ENCODE peak calls at places on chromosomes 11 and 22, in six cellular contexts. One of them, this sample, is unnamed.
A peak's percentile ranks its signal among the peaks of the same experiment; 100 is the strongest.

GRCh38 chr11:134230339-134230738 is 5.9 kb downstream of the VPS26B start:
- DNase-seq in neuronal stem cell: no peak
- DNase-seq in OCI-LY7: peak; percentile 19
- DNase-seq in cortex of kidney: no peak
- DNase-seq in A172: no peak
- DNase-seq in non-pigmented ciliary epithelial cell: no peak
- DNase-seq in this sample: no peak

GRCh38 chr11:8168485-8169257 is at the start of gene RIC3:
- DNase-seq in neuronal stem cell: peak; percentile 18
- DNase-seq in OCI-LY7: no peak
- DNase-seq in cortex of kidney: no peak
- DNase-seq in A172: no peak
- DNase-seq in non-pigmented ciliary epithelial cell: no peak
- DNase-seq in this sample: peak; percentile 88

GRCh38 chr22:18044548-18045271 is 20.3 kb upstream of the MICAL3 start:
- DNase-seq in neuronal stem cell: no peak
- DNase-seq in OCI-LY7: no peak
- DNase-seq in cortex of kidney: no peak
- DNase-seq in A172: no peak
- DNase-seq in non-pigmented ciliary epithelial cell: no peak
- DNase-seq in this sample: no peak

GRCh38 chr11:65611028-65611757 is 2.8 kb downstream of the MAP3K11 start:
- DNase-seq in neuronal stem cell: no peak
- DNase-seq in OCI-LY7: no peak
- DNase-seq in cortex of kidney: no peak
- DNase-seq in A172: no peak
- DNase-seq in non-pigmented ciliary epithelial cell: no peak
- DNase-seq in this sample: no peak

GRCh38 chr11:35590412-35590811 is 27.8 kb upstream of the FJX1 start:
- DNase-seq in neuronal stem cell: no peak
- DNase-seq in OCI-LY7: no peak
- DNase-seq in cortex of kidney: no peak
- DNase-seq in A172: peak; percentile 67
- DNase-seq in non-pigmented ciliary epithelial cell: no peak
- DNase-seq in this sample: no peak

GRCh38 chr22:33589297-33589696 is 331.0 kb downstream of the LARGE1 start:
- DNase-seq in neuronal stem cell: no peak
- DNase-seq in OCI-LY7: no peak
- DNase-seq in cortex of kidney: no peak
- DNase-seq in A172: no peak
- DNase-seq in non-pigmented ciliary epithelial cell: no peak
- DNase-seq in this sample: no peak

GRCh38 chr11:83784419-83784818 is 498.3 kb upstream of the CCDC90B start:
- DNase-seq in neuronal stem cell: no peak
- DNase-seq in OCI-LY7: no peak
- DNase-seq in cortex of kidney: no peak
- DNase-seq in A172: no peak
- DNase-seq in non-pigmented ciliary epithelial cell: no peak
- DNase-seq in this sample: no peak

GRCh38 chr11:3796796-3797328 is 492 bp downstream of the NUP98 start:
- DNase-seq in neuronal stem cell: no peak
- DNase-seq in OCI-LY7: no peak
- DNase-seq in cortex of kidney: no peak
- DNase-seq in A172: no peak
- DNase-seq in non-pigmented ciliary epithelial cell: no peak
- DNase-seq in this sample: peak; percentile 81

GRCh38 chr22:48697694-48698276 is 1129.9 kb downstream of the BRD1 start:
- DNase-seq in neuronal stem cell: no peak
- DNase-seq in OCI-LY7: no peak
- DNase-seq in cortex of kidney: no peak
- DNase-seq in A172: no peak
- DNase-seq in non-pigmented ciliary epithelial cell: no peak
- DNase-seq in this sample: no peak

GRCh38 chr22:48742556-48743343 is 1084.9 kb downstream of the BRD1 start:
- DNase-seq in neuronal stem cell: no peak
- DNase-seq in OCI-LY7: no peak
- DNase-seq in cortex of kidney: no peak
- DNase-seq in A172: no peak
- DNase-seq in non-pigmented ciliary epithelial cell: no peak
- DNase-seq in this sample: no peak

GRCh38 chr22:17214416-17215043 is 4.7 kb downstream of the ADA2 start:
- DNase-seq in neuronal stem cell: no peak
- DNase-seq in OCI-LY7: no peak
- DNase-seq in cortex of kidney: no peak
- DNase-seq in A172: no peak
- DNase-seq in non-pigmented ciliary epithelial cell: no peak
- DNase-seq in this sample: no peak

This sample was measured in NCI-H2227 treated with DMSO at 0.1 percent for 48 hours.